ENCODE peak calls at places on chromosomes 2 and 18, in four cellular contexts. O is HCT116, S is A549, Y is HepG2. F is an unnamed sample.

GRCh38 chr18:35469696-35470095 is 28.1 kb downstream of the INO80C start:
- DNase-seq in O (no peak), S (no peak), Y (peak), F (no peak)

GRCh38 chr2:174711206-174711605 is 53.1 kb downstream of the CHRNA1 start:
- DNase-seq in O (no peak), S (no peak), Y (no peak), F (no peak)

GRCh38 chr18:79456105-79456980 is 60.6 kb downstream of the NFATC1 start:
- DNase-seq in O (no peak), S (no peak), Y (no peak), F (no peak)

GRCh38 chr2:70829916-70830315 is 5.7 kb downstream of the CD207 start:
- DNase-seq in O (no peak), S (no peak), Y (no peak), F (no peak)

GRCh38 chr2:159922563-159922962 is 124.6 kb upstream of the CD302 start:
- DNase-seq in O (no peak), S (no peak), Y (no peak), F (no peak)

GRCh38 chr18:24212939-24213338 is 74.1 kb downstream of the CABYR start:
- DNase-seq in O (peak), S (no peak), Y (peak), F (no peak)

GRCh38 chr18:59718108-59719057 is 21.2 kb upstream of the CCBE1 start:
- DNase-seq in O (no peak), S (peak), Y (no peak), F (no peak)

GRCh38 chr2:16331761-16332160 is 333.9 kb downstream of the CYRIA start:
- DNase-seq in O (no peak), S (no peak), Y (no peak), F (no peak)

GRCh38 chr2:219701847-219702634 is 74.6 kb downstream of the SLC4A3 start:
- DNase-seq in O (no peak), S (no peak), Y (no peak), F (no peak)

GRCh38 chr2:41720702-41721344 is 327.0 kb upstream of the PKDCC start:
- DNase-seq in O (no peak), S (no peak), Y (no peak), F (no peak)

GRCh38 chr2:191627518-191627917 is 50.4 kb upstream of the NABP1 start:
- DNase-seq in O (no peak), S (no peak), Y (no peak), F (no peak)

GRCh38 chr2:98598781-98599428 is 9.4 kb downstream of the COA5 start:
- DNase-seq in O (no peak), S (no peak), Y (no peak), F (peak)

GRCh38 chr2:133777607-133778006 is 209.3 kb upstream of the NCKAP5 start:
- DNase-seq in O (peak), S (no peak), Y (no peak), F (peak)

GRCh38 chr2:105746177-105747080 is 1.7 kb downstream of the NCK2 start:
- DNase-seq in O (no peak), S (no peak), Y (peak), F (peak)

GRCh38 chr2:234989183-234989701 is 37.4 kb downstream of the SH3BP4 start:
- DNase-seq in O (no peak), S (no peak), Y (no peak), F (no peak)

GRCh38 chr2:127100261-127101047 is 6.5 kb downstream of the BIN1 start:
- DNase-seq in O (no peak), S (peak), Y (peak), F (no peak)

GRCh38 chr2:207926133-207927076 is 98.9 kb downstream of the PLEKHM3 start:
- DNase-seq in O (no peak), S (no peak), Y (peak), F (no peak)

GRCh38 chr2:219155054-219155644 is 5.5 kb downstream of the NHEJ1 start:
- DNase-seq in O (peak), S (peak), Y (peak), F (peak)

GRCh38 chr2:217653240-217653639 is 349.6 kb downstream of the TNS1 start:
- DNase-seq in O (peak), S (peak), Y (no peak), F (peak)

GRCh38 chr2:220263300-220263699 is 635.9 kb downstream of the SLC4A3 start:
- DNase-seq in O (no peak), S (no peak), Y (no peak), F (no peak)

GRCh38 chr2:100606332-100606731 is 43.5 kb downstream of the PDCL3 start:
- DNase-seq in O (no peak), S (no peak), Y (peak), F (no peak)

GRCh38 chr2:190418717-190419116 is 10.6 kb downstream of the MFSD6 start:
- DNase-seq in O (no peak), S (no peak), Y (no peak), F (no peak)

GRCh38 chr2:15784106-15784885 is 156.1 kb upstream of the MYCN start:
- DNase-seq in O (no peak), S (no peak), Y (no peak), F (no peak)

GRCh38 chr18:30889582-30890301 is 152.8 kb downstream of the DSC3 start:
- DNase-seq in O (peak), S (no peak), Y (no peak), F (peak)

GRCh38 chr2:65265090-65266045 is 37.7 kb downstream of the ACTR2 start:
- DNase-seq in O (peak), S (peak), Y (peak), F (peak)

GRCh38 chr2:218993345-218994315 is at the start of gene CRYBA2:
- DNase-seq in O (no peak), S (no peak), Y (no peak), F (peak)

GRCh38 chr2:120993661-120994060 is 258.0 kb downstream of the GLI2 start:
- DNase-seq in O (no peak), S (no peak), Y (no peak), F (no peak)

GRCh38 chr2:217840522-217840921 is 162.3 kb downstream of the TNS1 start:
- DNase-seq in O (no peak), S (no peak), Y (no peak), F (no peak)

GRCh38 chr2:83784920-83785319 is 674.2 kb downstream of the SUCLG1 start:
- DNase-seq in O (no peak), S (no peak), Y (no peak), F (no peak)

GRCh38 chr2:69449906-69450305 is 12.7 kb upstream of the NFU1 start:
- DNase-seq in O (no peak), S (no peak), Y (no peak), F (no peak)

GRCh38 chr18:79208882-79209281 is 139.7 kb downstream of the ATP9B start:
- DNase-seq in O (no peak), S (no peak), Y (no peak), F (no peak)

GRCh38 chr18:76376668-76377358 is 118.2 kb downstream of the ZNF516 start:
- DNase-seq in O (no peak), S (no peak), Y (no peak), F (no peak)

GRCh38 chr2:190657474-190658252 is 8.8 kb downstream of the NAB1 start:
- DNase-seq in O (no peak), S (no peak), Y (no peak), F (no peak)

GRCh38 chr18:6593142-6593889 is 136.2 kb upstream of the ARHGAP28 start:
- DNase-seq in O (no peak), S (no peak), Y (no peak), F (no peak)

GRCh38 chr18:78115896-78116561 is 863.6 kb upstream of the SALL3 start:
- DNase-seq in O (no peak), S (no peak), Y (no peak), F (no peak)

GRCh38 chr18:22322251-22322691 is 95.4 kb downstream of the CTAGE1 start:
- DNase-seq in O (no peak), S (no peak), Y (no peak), F (no peak)

GRCh38 chr2:224560549-224560948 is 24.6 kb downstream of the CUL3 start:
- DNase-seq in O (no peak), S (no peak), Y (no peak), F (no peak)

DNA sequence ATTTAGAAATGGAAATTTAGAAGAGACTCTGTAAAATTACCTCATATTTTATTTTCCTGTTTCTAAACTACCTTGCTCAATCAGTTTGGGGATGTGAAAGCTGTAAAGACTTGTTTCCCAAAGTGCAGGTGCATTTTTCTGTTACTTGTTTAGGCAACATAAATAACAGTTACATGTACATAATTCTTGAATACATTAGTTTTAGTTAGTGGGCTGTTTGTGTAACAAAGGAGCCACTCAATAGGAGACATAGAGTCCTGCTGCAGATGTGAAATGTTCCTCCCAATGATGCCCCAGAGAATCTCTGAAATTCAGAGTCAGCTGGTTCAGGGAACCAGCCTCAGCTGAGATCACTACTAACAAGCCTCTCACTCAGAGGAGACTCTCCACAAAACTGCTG is 91.6 kb upstream of the TWSG1 start:
- DNase-seq in O (no peak), S (no peak), Y (no peak), F (no peak)
- TF ChIP-seq MAX in O (no peak), S (no peak), Y (no peak), F (no peak)

GRCh38 chr18:12376718-12377555 is at the start of gene AFG3L2:
- DNase-seq in O (peak), S (peak), Y (peak), F (peak)
- TF ChIP-seq MAX in O (peak), S (peak), Y (peak), F (peak)

GRCh38 chr18:58256316-58257080 is 212.5 kb downstream of the NEDD4L start:
- DNase-seq in O (no peak), S (no peak), Y (no peak), F (no peak)

GRCh38 chr18:58253871-58254270 is 209.8 kb downstream of the NEDD4L start:
- DNase-seq in O (no peak), S (no peak), Y (no peak), F (no peak)

GRCh38 chr18:58253318-58253717 is 209.3 kb downstream of the NEDD4L start:
- DNase-seq in O (no peak), S (no peak), Y (no peak), F (no peak)

GRCh38 chr18:58255701-58256311 is 211.8 kb downstream of the NEDD4L start:
- DNase-seq in O (no peak), S (no peak), Y (no peak), F (no peak)

GRCh38 chr18:58254873-58255511 is 211.0 kb downstream of the NEDD4L start:
- DNase-seq in O (no peak), S (no peak), Y (no peak), F (no peak)
- TF ChIP-seq MAX in O (no peak), S (no peak), Y (no peak), F (no peak)

GRCh38 chr18:48957136-48957535 is 6.4 kb upstream of the SMAD7 start:
- DNase-seq in O (no peak), S (no peak), Y (no peak), F (no peak)
- TF ChIP-seq MAX in O (no peak), S (no peak), Y (no peak), F (no peak)